ENCODE peak calls at places on chromosomes 13 and 19, in four cellular contexts. X is body of pancreas; C is CD8-positive, alpha-beta T cell; W is thoracic aorta. I is an unnamed sample.
A peak's percentile ranks its signal among the peaks of the same experiment; 100 is the strongest.

GRCh38 chr13:73466561-73466960 is 407.8 kb downstream of the KLF5 start:
- DNase-seq in X (no peak), C (no peak), W (no peak), I (no peak)

GRCh38 chr19:23817519-23817918 is 58.8 kb upstream of the ZNF681 start:
- DNase-seq in X (peak; percentile 13), C (no peak), W (no peak), I (peak; percentile 3)

GRCh38 chr19:33385956-33386355 is 12.4 kb downstream of the CEBPG start:
- DNase-seq in X (no peak), C (no peak), W (no peak), I (no peak)

GRCh38 chr19:47430041-47430802 is 10.9 kb upstream of the MEIS3 start:
- DNase-seq in X (peak; percentile 37), C (no peak), W (no peak), I (no peak)

GRCh38 chr13:41678320-41678719 is 221.0 kb downstream of the RGCC start:
- DNase-seq in X (no peak), C (no peak), W (no peak), I (no peak)

GRCh38 chr13:74135306-74136088 is 1.3 kb upstream of the KLF12 start:
- DNase-seq in X (peak; percentile 47), C (peak; percentile 18), W (peak; percentile 5), I (peak; percentile 58)

GRCh38 chr19:29439021-29439420 is 86.8 kb upstream of the VSTM2B start:
- DNase-seq in X (no peak), C (no peak), W (no peak), I (no peak)

GRCh38 chr19:54203151-54203611 is 2.5 kb downstream of the RPS9 start:
- DNase-seq in X (peak; percentile 77), C (no peak), W (no peak), I (no peak)

GRCh38 chr13:26011996-26012688 is 39.7 kb downstream of the SHISA2 start:
- DNase-seq in X (no peak), C (peak; percentile 48), W (no peak), I (peak; percentile 25)

GRCh38 chr13:82713681-82714405 is 1168.4 kb downstream of the SLITRK1 start:
- DNase-seq in X (no peak), C (no peak), W (no peak), I (no peak)

GRCh38 chr19:42159942-42160341 is 27.7 kb upstream of the POU2F2 start:
- DNase-seq in X (no peak), C (no peak), W (no peak), I (no peak)

GRCh38 chr19:38134538-38135149 is 89.4 kb downstream of the DPF1 start:
- DNase-seq in X (peak; percentile 35), C (no peak), W (no peak), I (peak; percentile 64)

GRCh38 chr13:48733739-48734329 is 80.1 kb downstream of the CYSLTR2 start:
- DNase-seq in X (peak; percentile 10), C (no peak), W (no peak), I (no peak)

GRCh38 chr13:40564342-40564997 is 102.0 kb downstream of the FOXO1 start:
- DNase-seq in X (no peak), C (no peak), W (no peak), I (no peak)
- H3K4me3 ChIP-seq in X (no peak overlapping the region), C (no peak overlapping the region), W (peak overlapping the region; percentile 22), I (no peak overlapping the region)

GRCh38 chr19:44848805-44849457 is 2.8 kb downstream of the NECTIN2 start:
- DNase-seq in X (no peak), C (no peak), W (no peak), I (no peak)
- H3K4me3 ChIP-seq in X (no peak overlapping the region), C (no peak overlapping the region), W (peak overlapping the region; percentile 80), I (peak overlapping the region; percentile 64)

GRCh38 chr13:110873639-110874507 is 41.0 kb downstream of the ANKRD10 start:
- DNase-seq in X (no peak), C (no peak), W (no peak), I (no peak)

GRCh38 chr13:110875243-110875642 is 39.6 kb downstream of the ANKRD10 start:
- DNase-seq in X (no peak), C (no peak), W (no peak), I (no peak)

GRCh38 chr13:110872768-110873638 is 41.9 kb downstream of the ANKRD10 start:
- DNase-seq in X (no peak), C (no peak), W (no peak), I (no peak)

GRCh38 chr13:110876592-110876991 is 38.3 kb downstream of the ANKRD10 start:
- DNase-seq in X (no peak), C (no peak), W (no peak), I (no peak)

DNA sequence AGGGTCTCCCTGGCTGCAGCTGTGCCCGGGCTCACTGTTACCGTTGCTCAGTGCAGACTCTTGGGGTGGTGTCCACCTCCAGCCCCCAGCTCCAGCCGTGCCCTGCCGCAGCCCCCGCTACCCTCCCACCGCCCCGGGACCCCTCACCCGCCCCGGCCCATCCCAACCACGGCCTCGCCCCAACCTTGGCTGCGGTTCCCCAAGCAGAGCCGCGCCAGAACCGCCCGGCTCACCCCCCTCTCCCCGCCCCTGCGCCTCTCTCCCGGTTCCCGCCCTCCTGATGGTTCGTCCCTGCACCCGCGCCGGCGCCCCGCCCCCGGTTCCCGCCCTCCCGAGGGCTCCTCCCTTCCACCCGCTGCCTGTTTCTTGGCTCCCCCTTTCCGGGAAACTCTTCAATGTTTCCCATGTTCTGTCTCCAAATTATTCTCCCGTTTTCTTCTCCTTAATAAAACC is 40.3 kb downstream of the ANKRD10 start:
- DNase-seq in X (peak; percentile 88), C (no peak), W (peak; percentile 76), I (peak; percentile 86)
- H3K4me3 ChIP-seq in X (no peak overlapping the region), C (peak overlapping the region; percentile 30), W (peak overlapping the region; percentile 66), I (peak overlapping the region; percentile 43)

GRCh38 chr19:7887408-7888144 is 734 bp upstream of the LRRC8E start:
- DNase-seq in X (no peak), C (no peak), W (no peak), I (no peak)
- H3K4me3 ChIP-seq in X (no peak overlapping the region), C (no peak overlapping the region), W (no peak overlapping the region), I (peak overlapping the region; percentile 48)

GRCh38 chr13:45416521-45417125 is 1.6 kb downstream of the SLC25A30 start:
- DNase-seq in X (no peak), C (no peak), W (no peak), I (peak; percentile 11)
- H3K4me3 ChIP-seq in X (peak overlapping the region; percentile 59), C (peak overlapping the region; percentile 97), W (peak overlapping the region; percentile 90), I (peak overlapping the region; percentile 93)

GRCh38 chr13:39835253-39835652 is 179.8 kb downstream of the COG6 start:
- DNase-seq in X (no peak), C (no peak), W (no peak), I (no peak)

GRCh38 chr13:39836038-39836437 is 180.6 kb downstream of the COG6 start:
- DNase-seq in X (no peak), C (no peak), W (no peak), I (no peak)

DNA sequence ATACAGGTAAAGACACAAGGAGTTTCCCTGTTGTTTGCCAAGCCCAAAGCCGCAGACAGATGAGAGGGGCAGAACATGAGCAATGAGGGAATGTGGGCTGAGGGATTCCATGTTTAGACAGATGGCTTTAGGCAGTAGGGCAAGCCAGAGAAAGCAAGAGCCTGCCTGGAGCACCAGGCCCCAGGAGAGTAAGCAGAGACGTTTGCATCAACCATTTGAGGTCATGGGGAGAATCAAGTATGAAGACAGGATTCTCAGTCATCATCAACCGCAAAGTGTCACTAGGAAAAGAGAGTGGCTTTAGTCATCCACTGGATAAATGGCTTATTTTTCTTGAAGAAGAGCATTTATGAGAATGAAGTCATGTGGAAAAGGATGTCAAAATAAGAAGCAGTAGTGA is 184.7 kb downstream of the COG6 start:
- DNase-seq in X (no peak), C (no peak), W (no peak), I (no peak)
- H3K4me3 ChIP-seq in X (no peak overlapping the region), C (no peak overlapping the region), W (no peak overlapping the region), I (no peak overlapping the region)

I was measured in A673.